ENCODE peak calls at places on chromosomes 7 and 10, in seven cellular contexts. U, W, F, K, L, G and E are unnamed samples.

GRCh38 chr10:133445751-133446708 is 7.7 kb upstream of the SCART1 start:
- DNase-seq in W (no peak), G (no peak), K (no peak), U (no peak), L (no peak), F (no peak), E (no peak)

GRCh38 chr10:14047431-14047830 is 283.3 kb downstream of the FRMD4A start:
- DNase-seq in K (no peak), F (no peak), W (no peak), G (no peak), L (no peak), U (no peak), E (no peak)

GRCh38 chr7:107035446-107035845 is 9.1 kb upstream of the PRKAR2B start:
- DNase-seq in K (no peak), L (no peak), F (peak), U (no peak), G (no peak), W (no peak), E (no peak)

GRCh38 chr10:19638173-19638872 is 177.9 kb upstream of the PLXDC2 start:
- DNase-seq in U (no peak), G (no peak), F (no peak), W (no peak), L (no peak), K (peak), E (no peak)

GRCh38 chr7:43781726-43782607 is 23.5 kb downstream of the BLVRA start:
- DNase-seq in G (no peak), K (peak), W (no peak), L (no peak), U (no peak), F (no peak), E (no peak)

GRCh38 chr7:24968165-24968564 is 11.8 kb downstream of the OSBPL3 start:
- DNase-seq in L (no peak), W (no peak), F (no peak), K (no peak), G (no peak), U (no peak), E (no peak)

GRCh38 chr7:75962607-75963382 is 31.6 kb downstream of the TMEM120A start:
- DNase-seq in F (no peak), G (no peak), K (peak), U (no peak), W (no peak), L (no peak), E (no peak)

GRCh38 chr10:74300651-74301050 is 149.6 kb downstream of the ADK start:
- DNase-seq in G (no peak), L (no peak), K (no peak), U (no peak), F (no peak), W (no peak), E (no peak)

GRCh38 chr7:25950488-25951413 is 201.2 kb upstream of the NFE2L3 start:
- DNase-seq in F (peak), K (peak), W (peak), G (peak), L (peak), U (peak), E (peak)

GRCh38 chr10:12707461-12708185 is 293.9 kb downstream of the CCDC3 start:
- DNase-seq in W (peak), L (peak), K (peak), F (no peak), G (peak), U (peak), E (no peak)

GRCh38 chr7:100693312-100694195 is 496 bp downstream of the GIGYF1 start:
- DNase-seq in L (no peak), F (peak), K (no peak), W (no peak), U (no peak), G (no peak), E (peak)

GRCh38 chr10:100364735-100365391 is 17.8 kb downstream of the SCD start:
- DNase-seq in K (peak), G (no peak), L (no peak), F (peak), W (peak), U (no peak), E (peak)

GRCh38 chr10:3426190-3426845 is 253.7 kb upstream of the PITRM1 start:
- DNase-seq in K (peak), F (no peak), L (no peak), U (no peak), G (no peak), W (no peak), E (no peak)

GRCh38 chr10:47409171-47409865 is 25.2 kb upstream of the ZNF488 start:
- DNase-seq in U (no peak), L (no peak), K (no peak), W (no peak), F (no peak), G (no peak), E (no peak)

GRCh38 chr10:110007701-110008517 is at the start of gene ADD3:
- DNase-seq in G (peak), U (peak), W (peak), K (peak), F (peak), L (peak), E (peak)

GRCh38 chr10:110006358-110007170 is 1.2 kb upstream of the ADD3 start:
- DNase-seq in K (peak), U (no peak), F (no peak), G (no peak), W (no peak), L (no peak), E (no peak)

GRCh38 chr10:110007171-110007700 is 548 bp upstream of the ADD3 start:
- DNase-seq in L (no peak), F (peak), U (peak), K (no peak), W (no peak), G (no peak), E (peak)

GRCh38 chr10:110003524-110003885 is 4.3 kb upstream of the ADD3 start:
- DNase-seq in U (no peak), W (no peak), G (no peak), L (no peak), F (no peak), K (no peak), E (no peak)

GRCh38 chr10:110005716-110006115 is 2.1 kb upstream of the ADD3 start:
- DNase-seq in K (peak), U (no peak), W (no peak), L (no peak), G (no peak), F (no peak), E (no peak)
- TF ChIP-seq SP1 in K (no peak), U (no peak), W (no peak), L (no peak), G (no peak), F (no peak), E (no peak)

GRCh38 chr10:32054087-32054486 is 2.1 kb downstream of the KIF5B start:
- DNase-seq in K (peak), F (no peak), L (no peak), U (no peak), G (no peak), W (no peak), E (peak)
- TF ChIP-seq SP1 in K (no peak), F (no peak), L (no peak), U (no peak), G (no peak), W (no peak), E (no peak)

GRCh38 chr10:21526952-21527633 is 1.6 kb upstream of the SKIDA1 start:
- DNase-seq in F (peak), G (no peak), U (peak), W (no peak), K (peak), L (no peak), E (no peak)
- TF ChIP-seq SP1 in F (no peak), G (no peak), U (no peak), W (no peak), K (no peak), L (no peak), E (no peak)

GRCh38 chr7:150379590-150380379 is 655 bp downstream of the ZNF775 start:
- DNase-seq in L (no peak), K (no peak), G (no peak), W (no peak), F (peak), U (peak), E (peak)
- TF ChIP-seq SP1 in L (no peak), K (no peak), G (no peak), W (no peak), F (no peak), U (no peak), E (no peak)

GRCh38 chr10:62095341-62096071 is 173.1 kb downstream of the RTKN2 start:
- DNase-seq in G (no peak), L (no peak), K (peak), W (no peak), U (no peak), F (no peak), E (no peak)

GRCh38 chr10:62093863-62094291 is 174.8 kb downstream of the RTKN2 start:
- DNase-seq in L (no peak), F (no peak), K (peak), G (no peak), W (no peak), U (no peak), E (no peak)

GRCh38 chr10:62099299-62099698 is 169.3 kb downstream of the RTKN2 start:
- DNase-seq in W (no peak), U (no peak), K (no peak), G (no peak), L (no peak), F (no peak), E (no peak)

GRCh38 chr10:62096534-62096933 is 172.1 kb downstream of the RTKN2 start:
- DNase-seq in L (no peak), U (no peak), W (no peak), K (no peak), F (no peak), G (no peak), E (no peak)

DNA sequence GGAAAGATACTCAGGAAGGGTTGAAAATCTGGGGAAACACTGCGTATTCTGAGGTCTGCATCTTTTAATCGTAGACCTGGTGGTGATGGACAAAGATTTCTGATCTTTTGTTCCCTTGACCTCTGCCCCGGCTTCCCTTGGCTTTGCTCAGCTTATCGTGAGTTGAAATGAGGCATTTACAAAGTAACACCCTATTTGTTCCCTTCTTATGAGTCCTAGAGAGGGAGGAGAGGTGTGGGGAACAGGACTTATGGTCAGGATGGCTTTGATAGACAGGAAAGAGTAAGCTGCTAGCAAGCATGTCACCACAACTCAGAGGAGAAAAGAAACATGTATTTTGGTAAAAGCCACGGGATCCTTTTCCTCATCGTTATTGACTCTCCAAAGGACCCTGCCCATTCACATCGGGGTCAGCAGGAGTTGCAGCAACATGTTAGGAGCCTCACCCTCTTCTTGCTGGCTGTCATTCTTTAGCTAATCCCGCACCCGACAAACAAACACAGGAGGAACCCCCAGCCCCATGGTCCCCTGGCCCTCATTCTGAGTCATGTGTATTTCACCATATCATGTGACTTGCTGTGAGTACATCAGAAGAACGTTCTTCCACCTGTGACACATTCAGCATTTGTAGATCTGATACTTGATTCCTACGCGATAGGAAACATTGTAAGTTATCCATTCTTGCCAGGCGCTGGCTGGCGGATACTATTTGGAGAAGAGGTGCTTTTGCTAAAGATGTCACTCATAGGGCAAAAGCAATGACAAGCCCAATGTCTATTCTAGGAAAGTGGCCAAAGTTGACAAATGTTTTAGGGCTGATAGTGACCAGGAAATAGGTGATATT is 170.1 kb downstream of the RTKN2 start:
- DNase-seq in F (no peak), G (no peak), K (peak), W (no peak), L (no peak), U (no peak), E (no peak)
- TF ChIP-seq SP1 in F (no peak), G (no peak), K (no peak), W (no peak), L (no peak), U (no peak), E (no peak)

DNA sequence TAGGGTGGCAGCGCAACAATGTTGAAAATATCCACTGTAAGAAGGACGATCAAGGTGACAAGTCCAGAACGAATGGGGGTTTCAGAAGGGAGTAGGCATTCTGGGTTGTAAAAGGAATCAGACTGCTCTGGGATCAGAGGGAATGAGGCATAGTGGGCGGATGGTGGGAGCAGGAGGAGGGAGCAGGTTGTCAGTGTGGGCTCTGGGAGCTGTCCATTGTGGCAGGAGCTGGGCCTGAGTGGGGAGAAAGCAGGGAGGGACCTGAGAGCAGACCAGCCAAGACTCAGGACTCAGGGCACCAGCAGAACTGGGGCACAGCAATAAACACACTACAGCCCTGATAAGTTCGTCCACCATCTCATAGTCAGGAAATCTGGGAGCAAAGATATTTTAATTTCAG is 292.6 kb upstream of the MKI67 start:
- DNase-seq in U (no peak), G (no peak), K (no peak), W (no peak), F (no peak), L (no peak), E (no peak)
- TF ChIP-seq SP1 in U (no peak), G (no peak), K (no peak), W (no peak), F (no peak), L (no peak), E (no peak)

GRCh38 chr10:18436902-18437301 is 214.5 kb downstream of the NSUN6 start:
- DNase-seq in L (no peak), U (no peak), W (no peak), G (no peak), K (no peak), F (no peak), E (no peak)
- TF ChIP-seq SP1 in L (no peak), U (no peak), W (no peak), G (no peak), K (no peak), F (no peak), E (no peak)

DNA sequence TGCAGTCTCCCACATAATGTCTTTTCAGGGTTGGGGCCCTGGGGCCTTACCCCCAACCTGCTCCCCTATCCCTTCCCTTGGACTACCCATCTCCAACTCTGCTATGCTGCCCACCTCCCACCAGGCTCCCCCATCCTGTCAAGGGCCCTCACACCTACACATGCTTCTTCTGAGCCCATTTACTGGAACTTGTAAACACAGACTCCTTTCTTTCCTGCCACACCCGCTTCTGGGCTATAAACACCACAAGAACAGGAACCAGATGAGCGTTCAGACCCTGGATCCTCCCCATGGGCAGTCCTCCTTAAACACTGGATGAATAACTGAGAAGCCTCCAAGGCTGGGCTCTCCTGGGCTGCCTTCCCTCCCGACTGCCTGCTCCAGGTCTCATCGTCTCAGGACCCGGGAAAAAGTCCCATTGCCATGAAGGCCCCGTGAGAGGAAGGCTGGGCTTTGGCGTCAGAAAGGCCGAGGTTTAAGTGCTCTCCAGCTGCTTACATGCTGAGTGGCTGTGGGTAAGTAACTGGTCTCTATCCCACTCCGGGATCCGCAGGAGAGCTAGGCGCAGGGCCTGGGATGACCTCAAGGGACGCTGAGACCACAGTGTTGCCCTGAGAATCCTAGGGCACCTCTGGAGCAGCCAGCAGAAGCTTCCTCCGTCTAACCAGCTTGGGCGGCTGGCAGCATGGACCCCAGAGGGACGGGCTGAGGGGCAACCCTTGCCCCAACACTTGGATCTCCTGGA is 15.6 kb upstream of the CRHR2 start:
- DNase-seq in L (no peak), W (no peak), F (no peak), U (no peak), K (no peak), G (no peak), E (no peak)
- TF ChIP-seq SP1 in L (no peak), W (no peak), F (no peak), U (no peak), K (no peak), G (no peak), E (no peak)

GRCh38 chr7:4270941-4271715 is 411.0 kb upstream of the FOXK1 start:
- DNase-seq in G (no peak), L (no peak), F (no peak), K (no peak), U (no peak), W (no peak), E (no peak)

GRCh38 chr7:4273566-4274230 is 408.4 kb upstream of the FOXK1 start:
- DNase-seq in W (no peak), K (no peak), U (no peak), G (no peak), F (no peak), L (no peak), E (no peak)

GRCh38 chr7:4270268-4270667 is 411.8 kb upstream of the FOXK1 start:
- DNase-seq in L (no peak), G (no peak), F (no peak), U (no peak), K (no peak), W (no peak), E (no peak)

GRCh38 chr7:4271716-4272015 is 410.4 kb upstream of the FOXK1 start:
- DNase-seq in L (no peak), F (no peak), K (no peak), U (no peak), W (no peak), G (no peak), E (no peak)

GRCh38 chr7:4272141-4272540 is 410.0 kb upstream of the FOXK1 start:
- DNase-seq in L (no peak), U (no peak), K (no peak), G (no peak), W (no peak), F (no peak), E (no peak)
- TF ChIP-seq SP1 in L (no peak), U (no peak), K (no peak), G (no peak), W (no peak), F (no peak), E (no peak)